ENCODE peak calls at places on chromosomes 16 and 17, in nine cellular contexts. V is stomach, E is spleen, Z is transverse colon, O is sigmoid colon, A is endothelial cell of umbilical vein, Q is GM23338, P is GM12892, H is H1. N is an unnamed sample.

GRCh38 chr17:81162491-81162890 is 2.8 kb upstream of the PVALEF start:
- DNase-seq in V (no peak), P (no peak), Q (no peak), H (no peak), O (no peak), E (peak), Z (no peak), A (no peak), N (no peak)

GRCh38 chr17:43779145-43780125 is 658 bp upstream of the DUSP3 start:
- DNase-seq in A (peak), E (peak), O (peak), V (no peak), Z (no peak), P (no peak), H (no peak), Q (peak), N (peak)

GRCh38 chr17:7835818-7836595 is 2.0 kb downstream of the KDM6B start:
- DNase-seq in E (no peak), A (peak), P (no peak), H (peak), V (peak), Q (peak), Z (peak), O (peak), N (peak)

GRCh38 chr17:17416400-17417360 is 60.1 kb upstream of the MED9 start:
- DNase-seq in H (no peak), V (peak), Q (no peak), P (no peak), Z (no peak), E (no peak), A (peak), O (peak), N (no peak)

GRCh38 chr16:82580293-82580900 is 46.4 kb upstream of the CDH13 start:
- DNase-seq in Q (peak), A (peak), P (no peak), H (no peak), E (no peak), V (peak), O (no peak), Z (no peak), N (no peak)

GRCh38 chr17:74860229-74860998 is 729 bp upstream of the GRIN2C start:
- DNase-seq in P (no peak), E (no peak), V (no peak), A (no peak), O (no peak), Z (no peak), Q (peak), H (peak), N (no peak)

GRCh38 chr17:59377410-59377809 is 46.0 kb downstream of the YPEL2 start:
- DNase-seq in V (no peak), E (no peak), O (peak), H (no peak), Z (no peak), P (no peak), A (peak), Q (no peak), N (no peak)

GRCh38 chr17:78528541-78528940 is 48.7 kb downstream of the DNAH17 start:
- DNase-seq in Q (no peak), V (no peak), P (no peak), E (peak), Z (no peak), A (no peak), H (no peak), O (peak), N (no peak)

GRCh38 chr17:7484964-7485377 is 805 bp downstream of the POLR2A start:
- DNase-seq in O (no peak), A (no peak), H (no peak), Z (no peak), V (no peak), E (no peak), P (no peak), Q (peak), N (no peak)

GRCh38 chr17:1783834-1784611 is 22.2 kb downstream of the SERPINF1 start:
- DNase-seq in Z (peak), P (no peak), A (peak), V (peak), E (peak), O (peak), Q (peak), H (no peak), N (peak)
- TF ChIP-seq POLR2AphosphoS5 in Z (peak), P (no peak), A (no peak), V (peak), E (no peak), O (peak), Q (no peak), H (no peak), N (peak)

GRCh38 chr17:21173543-21173942 is 40.4 kb downstream of the TMEM11 start:
- DNase-seq in P (no peak), V (no peak), O (no peak), A (no peak), Z (no peak), H (peak), Q (no peak), E (no peak), N (no peak)

GRCh38 chr17:21171309-21171922 is 42.5 kb downstream of the TMEM11 start:
- DNase-seq in E (peak), O (no peak), Z (no peak), H (no peak), V (no peak), Q (no peak), A (no peak), P (peak), N (no peak)

GRCh38 chr17:21174719-21175118 is 39.2 kb downstream of the TMEM11 start:
- DNase-seq in Q (no peak), V (peak), P (no peak), O (no peak), H (no peak), E (no peak), A (peak), Z (no peak), N (no peak)

GRCh38 chr17:21171970-21172510 is 41.9 kb downstream of the TMEM11 start:
- DNase-seq in E (peak), A (no peak), Q (no peak), P (no peak), H (no peak), Z (no peak), O (no peak), V (no peak), N (no peak)

DNA sequence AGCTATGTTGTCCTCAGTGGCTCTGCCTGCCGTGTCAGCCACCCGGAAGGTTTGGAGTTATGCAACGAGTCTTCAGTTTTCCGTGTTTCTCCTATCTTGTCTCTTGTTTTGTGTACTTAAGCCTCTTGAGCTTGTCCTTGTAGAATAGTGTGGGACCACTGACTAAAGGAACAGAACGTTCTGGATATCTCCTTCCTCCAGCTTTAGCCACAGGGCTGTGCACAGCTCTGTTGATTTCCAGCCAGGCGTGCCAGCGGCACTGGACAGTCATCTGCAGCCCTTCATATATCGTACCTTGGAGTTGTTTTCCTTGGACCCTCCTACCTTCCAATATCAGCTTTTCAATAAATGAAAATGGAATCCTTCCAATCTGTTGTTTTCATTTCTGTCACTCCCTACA is 39.8 kb downstream of the TMEM11 start:
- DNase-seq in Z (no peak), H (no peak), O (no peak), E (no peak), V (peak), A (peak), Q (no peak), P (no peak), N (no peak)
- TF ChIP-seq POLR2AphosphoS5 in Z (no peak), H (no peak), O (no peak), E (no peak), V (no peak), A (no peak), Q (no peak), P (no peak), N (no peak)

GRCh38 chr17:61414141-61414935 is 14.7 kb downstream of the TBX2 start:
- DNase-seq in E (no peak), P (no peak), H (peak), O (peak), A (no peak), V (peak), Q (no peak), Z (no peak), N (peak)
- TF ChIP-seq POLR2AphosphoS5 in E (peak), P (no peak), H (no peak), O (no peak), A (no peak), V (no peak), Q (no peak), Z (no peak), N (peak)

GRCh38 chr16:70691223-70692129 is 5.6 kb upstream of the MTSS2 start:
- DNase-seq in A (peak), V (peak), Q (no peak), H (no peak), P (no peak), O (peak), E (no peak), Z (peak), N (no peak)
- TF ChIP-seq POLR2AphosphoS5 in A (no peak), V (peak), Q (no peak), H (no peak), P (no peak), O (peak), E (peak), Z (peak), N (peak)

GRCh38 chr17:68175905-68176304 is 71.9 kb upstream of the AMZ2 start:
- DNase-seq in V (no peak), E (no peak), A (no peak), P (no peak), Z (no peak), H (peak), Q (no peak), O (no peak), N (no peak)

GRCh38 chr17:68175416-68175815 is 72.4 kb upstream of the AMZ2 start:
- DNase-seq in P (no peak), V (no peak), E (no peak), O (no peak), Z (no peak), H (peak), A (no peak), Q (no peak), N (no peak)

GRCh38 chr17:68170246-68170645 is 77.6 kb upstream of the AMZ2 start:
- DNase-seq in Z (no peak), O (no peak), E (no peak), Q (no peak), A (no peak), V (no peak), H (peak), P (no peak), N (no peak)

GRCh38 chr17:68169840-68170239 is 78.0 kb upstream of the AMZ2 start:
- DNase-seq in P (no peak), V (no peak), Z (no peak), O (no peak), A (no peak), E (no peak), H (no peak), Q (no peak), N (no peak)

GRCh38 chr17:68172461-68172954 is 75.3 kb upstream of the AMZ2 start:
- DNase-seq in V (peak), H (peak), P (no peak), O (peak), Q (peak), A (peak), E (peak), Z (peak), N (peak)
- TF ChIP-seq POLR2AphosphoS5 in V (no peak), H (no peak), P (no peak), O (no peak), Q (no peak), A (no peak), E (no peak), Z (no peak), N (no peak)

GRCh38 chr16:35365675-35366074 is 1906.3 kb downstream of the TP53TG3F start:
- DNase-seq in P (no peak), Z (no peak), V (no peak), Q (no peak), E (no peak), A (no peak), H (no peak), O (no peak), N (no peak)

GRCh38 chr16:35370617-35371016 is 1911.2 kb downstream of the TP53TG3F start:
- DNase-seq in A (no peak), P (no peak), Z (no peak), O (no peak), V (no peak), E (no peak), Q (no peak), H (no peak), N (no peak)
- TF ChIP-seq POLR2AphosphoS5 in A (no peak), P (no peak), Z (no peak), O (no peak), V (no peak), E (no peak), Q (no peak), H (no peak), N (no peak)

GRCh38 chr17:30219833-30220232 is 15.7 kb downstream of the SLC6A4 start:
- DNase-seq in Q (no peak), A (no peak), Z (no peak), O (no peak), H (no peak), P (no peak), V (no peak), E (peak), N (no peak)

GRCh38 chr17:30220414-30220813 is 15.1 kb downstream of the SLC6A4 start:
- DNase-seq in V (no peak), O (no peak), P (no peak), Q (no peak), H (no peak), E (peak), A (no peak), Z (no peak), N (no peak)

GRCh38 chr17:30218689-30219266 is 16.7 kb downstream of the SLC6A4 start:
- DNase-seq in P (no peak), H (no peak), E (peak), A (no peak), O (no peak), Q (no peak), V (no peak), Z (no peak), N (no peak)

GRCh38 chr17:30217746-30218245 is 17.7 kb downstream of the SLC6A4 start:
- DNase-seq in Z (no peak), V (no peak), Q (no peak), H (no peak), A (no peak), P (no peak), O (no peak), E (peak), N (no peak)

GRCh38 chr17:30219315-30219714 is 16.2 kb downstream of the SLC6A4 start:
- DNase-seq in E (peak), A (no peak), O (no peak), V (no peak), P (no peak), Z (no peak), Q (no peak), H (no peak), N (no peak)
- TF ChIP-seq POLR2AphosphoS5 in E (no peak), A (no peak), O (no peak), V (no peak), P (no peak), Z (no peak), Q (no peak), H (no peak), N (no peak)

GRCh38 chr16:68286153-68287074 is 22.1 kb downstream of the SLC7A6 start:
- DNase-seq in O (no peak), E (no peak), V (no peak), Q (no peak), P (no peak), A (peak), Z (no peak), H (no peak), N (no peak)

GRCh38 chr16:68285683-68286082 is 21.4 kb downstream of the SLC7A6 start:
- DNase-seq in V (no peak), A (no peak), E (no peak), O (no peak), Q (no peak), H (no peak), P (no peak), Z (no peak), N (no peak)

GRCh38 chr16:68283346-68283745 is 19.0 kb downstream of the SLC7A6 start:
- DNase-seq in V (no peak), Q (no peak), O (no peak), Z (no peak), H (no peak), A (no peak), E (no peak), P (no peak), N (no peak)

GRCh38 chr16:68283840-68284595 is 19.7 kb downstream of the SLC7A6 start:
- DNase-seq in E (no peak), H (no peak), A (no peak), Q (no peak), V (no peak), Z (no peak), P (no peak), O (no peak), N (no peak)

DNA sequence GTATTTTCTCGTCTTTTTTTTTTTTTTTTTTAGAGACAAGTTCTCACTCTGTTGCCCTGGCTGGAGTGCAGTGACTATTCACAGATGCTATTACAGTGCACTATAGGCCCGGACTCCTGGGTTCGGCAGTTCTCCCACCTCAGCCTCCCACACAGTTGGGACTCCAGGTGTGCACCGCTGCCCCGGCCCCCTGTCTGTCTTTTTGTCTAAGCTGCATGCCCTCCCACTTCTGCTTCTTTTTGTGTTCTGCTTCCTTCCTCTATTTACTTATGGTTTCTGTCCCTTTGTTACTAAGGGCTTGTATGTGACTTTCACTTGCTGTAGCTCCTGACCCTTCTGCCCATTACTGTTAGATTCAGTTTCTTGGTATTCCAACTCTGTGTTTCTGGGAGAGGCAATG is 20.5 kb downstream of the SLC7A6 start:
- DNase-seq in A (peak), H (no peak), O (no peak), Z (peak), V (no peak), Q (no peak), P (no peak), E (peak), N (no peak)
- TF ChIP-seq POLR2AphosphoS5 in A (no peak), H (no peak), O (no peak), Z (no peak), V (no peak), Q (no peak), P (no peak), E (no peak), N (no peak)

GRCh38 chr17:32010114-32010513 is 2.9 kb downstream of the LRRC37B start:
- DNase-seq in A (no peak), V (no peak), P (no peak), E (no peak), Q (no peak), H (no peak), Z (no peak), O (no peak), N (no peak)

GRCh38 chr17:32009262-32009542 is 2.0 kb downstream of the LRRC37B start:
- DNase-seq in Z (no peak), E (peak), A (no peak), Q (no peak), O (no peak), V (no peak), H (no peak), P (no peak), N (no peak)

GRCh38 chr17:32007463-32008298 is 498 bp downstream of the LRRC37B start:
- DNase-seq in A (peak), P (peak), V (no peak), H (peak), Z (peak), E (no peak), O (no peak), Q (peak), N (no peak)

DNA sequence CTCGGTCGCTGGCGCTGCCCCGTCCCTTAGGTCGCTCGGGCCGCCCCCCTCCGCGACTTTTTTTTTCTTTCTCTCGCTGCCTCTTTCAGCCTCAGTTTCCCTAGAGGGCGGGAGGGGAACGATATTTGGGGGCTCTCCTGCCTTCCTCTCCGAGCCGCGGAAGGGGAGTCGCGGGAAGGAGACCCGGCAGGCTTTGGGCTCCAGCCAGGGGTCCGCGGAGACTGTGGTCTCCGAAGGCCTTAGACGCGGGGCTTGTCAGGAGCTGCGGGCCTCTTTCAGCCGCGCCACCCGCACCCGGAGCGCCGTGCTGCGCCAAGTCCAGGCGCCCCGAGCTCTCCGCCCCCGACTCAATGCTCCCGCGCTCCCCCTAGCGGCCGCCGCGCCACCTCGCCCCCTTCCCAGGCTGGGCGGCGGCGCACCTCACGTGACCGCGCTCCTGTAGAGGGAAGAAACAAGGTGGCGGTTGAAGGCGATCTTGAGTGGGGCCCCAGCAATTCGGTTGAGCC is at the start of gene LRRC37B:
- DNase-seq in O (peak), Z (peak), A (peak), E (peak), H (peak), V (peak), Q (peak), P (peak), N (peak)
- TF ChIP-seq POLR2AphosphoS5 in O (peak), Z (peak), A (peak), E (peak), H (peak), V (peak), Q (peak), P (no peak), N (peak)

N was measured in breast epithelium.